ENCODE peak calls at places on chromosome 14, in five cellular contexts. H, W, K, Y and P are unnamed samples.
A peak's percentile ranks its signal among the peaks of the same experiment; 100 is the strongest.

GRCh38 chr14:95498622-95499353 is 17.7 kb downstream of the SYNE3 start:
- DNase-seq in K (no peak), W (no peak), H (no peak), Y (no peak), P (no peak)

GRCh38 chr14:74917646-74918081 is 5.4 kb downstream of the RPS6KL1 start:
- DNase-seq in H (no peak), W (no peak), Y (no peak), K (no peak), P (no peak)

GRCh38 chr14:75234173-75234855 is 44.3 kb upstream of the FOS start:
- DNase-seq in Y (peak; percentile 70), H (no peak), W (peak; percentile 94), K (no peak), P (peak; percentile 75)

GRCh38 chr14:104676694-104677505 is 12.5 kb upstream of the INF2 start:
- DNase-seq in H (no peak), Y (no peak), W (no peak), K (no peak), P (no peak)

GRCh38 chr14:22824711-22825359 is 4.9 kb upstream of the MRPL52 start:
- DNase-seq in H (no peak), K (no peak), Y (no peak), W (peak; percentile 98), P (no peak)

GRCh38 chr14:66918527-66918926 is 270.7 kb upstream of the GARIN2 start:
- DNase-seq in H (no peak), W (no peak), Y (no peak), K (no peak), P (no peak)

GRCh38 chr14:59631237-59631636 is 54.6 kb upstream of the CCDC175 start:
- DNase-seq in Y (no peak), H (no peak), K (no peak), W (no peak), P (no peak)

GRCh38 chr14:77311217-77311616 is 9.5 kb downstream of the POMT2 start:
- DNase-seq in H (no peak), Y (no peak), W (no peak), K (no peak), P (peak; percentile 72)

GRCh38 chr14:105742531-105742848 is 216.1 kb downstream of the TMEM121 start:
- DNase-seq in H (no peak), W (no peak), K (no peak), Y (no peak), P (no peak)

GRCh38 chr14:94681300-94682060 is 69.3 kb downstream of the SERPINA3 start:
- DNase-seq in W (peak; percentile 39), H (no peak), K (no peak), Y (no peak), P (no peak)

GRCh38 chr14:105171004-105171673 is 2.6 kb upstream of the JAG2 start:
- DNase-seq in H (no peak), K (no peak), Y (no peak), W (no peak), P (no peak)

GRCh38 chr14:49594347-49595089 is 4.2 kb upstream of the LRR1 start:
- DNase-seq in H (no peak), K (no peak), W (peak; percentile 59), Y (no peak), P (peak; percentile 75)

GRCh38 chr14:85439696-85440328 is 90.1 kb upstream of the FLRT2 start:
- DNase-seq in K (no peak), W (peak; percentile 44), Y (no peak), H (no peak), P (peak; percentile 88)

GRCh38 chr14:63524537-63525155 is 18.5 kb downstream of the PPP2R5E start:
- DNase-seq in H (no peak), W (no peak), Y (no peak), K (peak; percentile 9), P (no peak)

GRCh38 chr14:26427059-26427458 is 170.8 kb downstream of the NOVA1 start:
- DNase-seq in K (no peak), H (no peak), W (peak; percentile 64), Y (no peak), P (no peak)

GRCh38 chr14:53663709-53664108 is 292.9 kb downstream of the BMP4 start:
- DNase-seq in W (peak; percentile 33), Y (no peak), K (no peak), H (no peak), P (no peak)
- TF ChIP-seq CTCF in W (peak; percentile 58), Y (no peak), K (no peak), H (peak; percentile 50), P (peak; percentile 67)

GRCh38 chr14:100211893-100212292 is 27.1 kb upstream of the YY1 start:
- DNase-seq in Y (no peak), H (no peak), W (no peak), K (no peak), P (no peak)

GRCh38 chr14:100213956-100214767 is 24.8 kb upstream of the YY1 start:
- DNase-seq in H (peak; percentile 19), W (peak; percentile 56), Y (peak; percentile 97), K (peak; percentile 91), P (no peak)

GRCh38 chr14:100213587-100213955 is 25.4 kb upstream of the YY1 start:
- DNase-seq in Y (no peak), H (no peak), W (no peak), K (no peak), P (no peak)

GRCh38 chr14:100212476-100213333 is 26.2 kb upstream of the YY1 start:
- DNase-seq in Y (no peak), H (no peak), W (no peak), K (no peak), P (no peak)

DNA sequence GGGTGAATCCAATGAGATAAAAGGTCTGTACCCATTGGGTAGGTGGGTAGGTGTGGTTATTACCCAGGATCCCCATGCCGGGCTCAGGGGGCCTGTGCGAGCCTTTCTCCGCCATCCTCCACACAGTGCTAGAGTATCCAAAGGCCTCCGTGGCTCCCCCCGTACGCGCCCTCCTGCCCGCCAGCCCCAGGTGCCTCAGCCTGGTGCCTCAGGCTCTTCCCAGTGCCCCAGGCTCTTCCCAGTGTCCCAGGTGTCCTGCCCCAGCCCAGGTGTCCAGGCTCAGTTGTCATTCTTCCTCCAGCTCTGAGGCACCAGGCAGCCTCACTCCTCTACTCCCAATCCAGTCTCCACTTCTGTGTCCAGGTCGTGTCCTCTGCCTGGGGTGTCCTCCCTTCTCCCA is 27.6 kb upstream of the YY1 start:
- DNase-seq in K (no peak), W (no peak), H (no peak), Y (no peak), P (no peak)
- TF ChIP-seq CTCF in K (no peak), W (no peak), H (no peak), Y (no peak), P (no peak)

GRCh38 chr14:73058224-73058922 is at the start of gene RBM25:
- DNase-seq in W (peak; percentile 99), Y (peak; percentile 98), K (peak; percentile 92), H (peak; percentile 97), P (peak; percentile 98)
- TF ChIP-seq CTCF in W (no peak), Y (no peak), K (no peak), H (no peak), P (no peak)

GRCh38 chr14:35244542-35244941 is 47.6 kb upstream of the PSMA6 start:
- DNase-seq in K (no peak), H (no peak), W (no peak), Y (no peak), P (no peak)
- TF ChIP-seq CTCF in K (no peak), H (no peak), W (no peak), Y (no peak), P (no peak)

DNA sequence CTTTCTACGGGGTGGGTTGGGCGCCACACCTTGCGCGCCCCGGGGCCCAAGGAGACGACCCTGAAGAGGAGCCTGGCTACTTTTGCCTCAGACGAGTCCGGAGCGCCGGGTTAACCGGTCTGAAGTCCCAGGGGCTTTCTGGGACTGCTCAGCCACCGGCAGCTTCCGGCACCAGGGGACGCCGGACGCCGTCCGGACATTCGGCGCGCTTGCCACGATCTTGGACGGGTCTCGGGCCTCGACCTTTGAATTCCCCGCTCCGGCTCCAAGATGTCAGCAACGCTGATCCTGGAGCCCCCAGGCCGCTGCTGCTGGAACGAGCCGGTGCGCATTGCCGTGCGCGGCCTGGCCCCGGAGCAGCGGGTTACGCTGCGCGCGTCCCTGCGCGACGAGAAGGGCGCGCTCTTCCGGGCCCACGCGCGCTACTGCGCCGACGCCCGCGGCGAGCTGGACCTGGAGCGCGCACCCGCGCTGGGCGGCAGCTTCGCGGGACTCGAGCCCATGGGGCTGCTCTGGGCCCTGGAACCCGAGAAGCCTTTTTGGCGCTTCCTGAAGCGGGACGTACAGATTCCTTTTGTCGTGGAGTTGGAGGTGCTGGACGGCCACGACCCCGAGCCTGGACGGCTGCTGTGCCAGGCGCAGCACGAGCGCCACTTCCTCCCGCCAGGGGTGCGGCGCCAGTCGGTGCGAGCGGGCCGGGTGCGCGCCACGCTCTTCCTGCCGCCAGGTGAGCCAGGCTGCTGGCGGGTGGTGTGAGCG is at the start of gene ACOT4:
- DNase-seq in H (no peak), Y (peak; percentile 66), K (peak; percentile 49), W (peak; percentile 19), P (no peak)
- TF ChIP-seq CTCF in H (no peak), Y (peak; percentile 13), K (no peak), W (no peak), P (peak; percentile 1)

GRCh38 chr14:38248629-38249028 is 7.3 kb downstream of the CLEC14A start:
- DNase-seq in Y (no peak), W (no peak), H (no peak), K (no peak), P (no peak)

GRCh38 chr14:38238881-38239280 is 17.0 kb downstream of the CLEC14A start:
- DNase-seq in Y (no peak), K (no peak), W (no peak), H (no peak), P (no peak)

GRCh38 chr14:38238332-38238731 is 17.6 kb downstream of the CLEC14A start:
- DNase-seq in H (no peak), Y (no peak), W (peak; percentile 15), K (no peak), P (no peak)

DNA sequence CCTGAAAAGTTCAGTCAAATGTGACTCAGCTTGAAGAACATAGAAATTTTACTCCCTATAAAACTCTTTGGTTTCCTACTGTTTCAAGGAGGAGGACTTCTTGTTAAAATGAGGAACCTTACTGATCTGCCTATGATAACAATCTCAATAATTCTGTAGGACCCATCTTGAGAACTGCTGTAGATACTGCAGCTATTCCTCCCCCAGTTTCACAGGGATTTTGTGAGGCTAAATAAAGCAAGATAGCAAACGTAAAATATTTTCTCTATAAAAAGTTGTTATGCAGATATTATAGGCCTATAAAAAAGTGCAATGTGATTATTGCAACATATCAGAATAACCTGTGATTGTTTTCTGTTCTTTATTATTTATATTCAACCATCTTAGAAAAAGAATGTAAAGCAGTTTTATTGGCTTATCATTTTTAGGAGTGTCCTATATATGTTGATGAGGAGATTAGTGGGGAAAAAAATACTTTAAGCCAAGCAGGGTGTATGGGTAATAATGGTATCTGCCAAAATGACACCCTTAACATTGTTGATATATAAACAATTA is 12.1 kb downstream of the CLEC14A start:
- DNase-seq in Y (no peak), W (no peak), K (no peak), H (no peak), P (no peak)
- TF ChIP-seq CTCF in Y (no peak), W (no peak), K (no peak), H (no peak), P (no peak)

DNA sequence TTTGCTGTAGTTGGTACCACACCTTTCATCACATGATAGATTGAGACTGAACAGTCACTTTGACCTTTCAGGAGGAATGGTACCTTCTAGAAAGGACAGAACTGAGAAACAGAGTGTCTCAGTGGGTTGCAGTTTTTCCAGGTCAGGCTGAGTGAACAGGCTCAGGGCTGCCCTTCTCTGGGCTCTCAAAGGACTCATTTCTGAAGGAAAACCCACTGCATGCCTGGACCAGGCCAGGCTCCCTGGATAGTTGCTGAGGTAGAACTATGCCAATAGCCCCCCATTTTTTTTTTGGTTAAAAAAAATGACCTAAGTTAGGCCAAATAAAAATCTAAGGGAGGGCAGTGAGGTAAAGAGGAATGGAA is 148.1 kb upstream of the EGLN3 start:
- DNase-seq in K (no peak), W (no peak), H (no peak), Y (no peak), P (no peak)
- TF ChIP-seq CTCF in K (peak; percentile 21), W (no peak), H (no peak), Y (no peak), P (no peak)

GRCh38 chr14:97446087-97446486 is 648.9 kb downstream of the VRK1 start:
- DNase-seq in Y (no peak), K (no peak), W (no peak), H (no peak), P (no peak)
- TF ChIP-seq CTCF in Y (no peak), K (peak; percentile 24), W (no peak), H (no peak), P (no peak)